ENCODE peak calls at places on chromosomes 2 and 18, in ten cellular contexts. P is neuronal stem cell; J is aorta; R is upper lobe of left lung; W is CD8-positive, alpha-beta memory T cell; L is CD8-positive, alpha-beta T cell; S is adrenal gland; K is PC-9; M is tibial nerve; H is pancreas. I is an unnamed sample.

GRCh38 chr18:2002604-2003003 is 568.7 kb downstream of the METTL4 start:
- DNase-seq in L (no peak), M (no peak), H (no peak), P (peak; percentile 3), W (no peak), J (no peak), R (no peak), S (no peak), K (no peak), I (no peak)

GRCh38 chr18:46148810-46149209 is 44.6 kb downstream of the HAUS1 start:
- DNase-seq in R (no peak), J (no peak), K (peak; percentile 34), H (peak; percentile 4), S (peak; percentile 62), P (peak; percentile 56), M (peak; percentile 76), L (peak; percentile 19), W (peak; percentile 33), I (peak; percentile 61)

GRCh38 chr18:79806976-79807841 is 9.5 kb downstream of the KCNG2 start:
- DNase-seq in L (no peak), P (no peak), J (peak; percentile 67), S (no peak), M (no peak), R (no peak), H (no peak), K (no peak), W (no peak), I (no peak)

GRCh38 chr18:8719192-8719591 is 13.8 kb downstream of the MTCL1 start:
- DNase-seq in P (no peak), M (no peak), K (no peak), J (no peak), H (no peak), L (no peak), S (no peak), R (no peak), W (no peak), I (no peak)

GRCh38 chr2:795245-796041 is 118.2 kb upstream of the TMEM18 start:
- DNase-seq in W (no peak), H (no peak), L (no peak), J (no peak), P (no peak), M (no peak), K (no peak), R (no peak), S (no peak), I (peak; percentile 56)

GRCh38 chr2:139669675-139670074 is 889.5 kb upstream of the NXPH2 start:
- DNase-seq in K (no peak), J (no peak), P (no peak), W (no peak), S (no peak), R (no peak), L (no peak), H (no peak), M (no peak), I (no peak)

GRCh38 chr18:76709659-76710645 is 112.4 kb upstream of the ZNF236 start:
- DNase-seq in J (peak; percentile 87), H (peak; percentile 9), P (peak; percentile 62), M (peak; percentile 74), L (peak; percentile 30), S (peak; percentile 76), K (peak; percentile 27), R (no peak), W (peak; percentile 34), I (peak; percentile 80)

GRCh38 chr2:105394951-105395611 is 3.8 kb downstream of the FHL2 start:
- DNase-seq in W (no peak), K (no peak), M (no peak), R (no peak), S (no peak), P (no peak), H (no peak), L (no peak), J (no peak), I (peak; percentile 56)

DNA sequence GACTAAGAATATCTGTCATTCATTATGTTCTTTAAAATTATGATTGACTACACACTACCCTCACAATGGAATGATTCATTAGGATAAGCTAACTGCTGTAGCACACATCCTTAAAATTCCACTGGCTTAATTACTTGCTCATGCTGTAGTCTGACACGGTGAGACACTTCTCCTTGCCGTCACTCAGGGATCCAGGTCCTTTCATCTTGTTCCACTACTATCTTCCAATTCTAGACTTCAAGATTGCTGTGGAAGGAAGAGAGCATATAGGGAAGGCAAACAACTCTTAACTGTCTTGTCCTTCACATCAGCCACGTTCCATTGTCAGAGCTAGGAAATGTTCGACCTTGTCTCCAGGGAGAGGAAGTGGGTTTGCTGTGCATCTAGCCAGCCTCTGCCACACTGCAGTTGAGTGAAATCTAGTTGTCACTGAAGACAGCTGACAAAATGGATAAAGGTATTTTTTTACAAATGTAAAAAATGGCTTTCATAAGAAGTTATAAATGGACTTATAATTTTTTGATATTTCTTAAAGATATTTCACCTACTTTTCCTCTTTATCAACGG is 30.1 kb downstream of the GREB1L start:
- DNase-seq in H (no peak), P (no peak), J (no peak), S (no peak), W (no peak), R (no peak), M (no peak), K (no peak), L (no peak), I (no peak)
- H3K27ac ChIP-seq in H (no peak overlapping the region), P (peak overlapping the region; percentile 25), J (no peak overlapping the region), S (no peak overlapping the region), W (no peak overlapping the region), R (no peak overlapping the region), M (no peak overlapping the region), K (no peak overlapping the region), L (no peak overlapping the region), I (peak overlapping the region; percentile 22)

GRCh38 chr2:46749042-46749461 is 166.6 kb downstream of the MCFD2 start:
- DNase-seq in R (no peak), W (no peak), M (no peak), H (no peak), L (no peak), S (no peak), J (no peak), P (no peak), K (no peak), I (no peak)
- H3K4me1 ChIP-seq in R (peaks cover 16% of the 10 kb centered on the region), W (peaks cover 12% of the 10 kb centered on the region), M (peaks cover 17% of the 10 kb centered on the region), H (peaks cover 28% of the 10 kb centered on the region), L (peaks cover 7% of the 10 kb centered on the region), S (peaks cover 53% of the 10 kb centered on the region), J (peaks cover 6% of the 10 kb centered on the region), P (peaks cover 3% of the 10 kb centered on the region), K (peaks cover 21% of the 10 kb centered on the region), I (peaks cover 38% of the 10 kb centered on the region)

GRCh38 chr18:70332694-70333093 is 43.8 kb downstream of the SOCS6 start:
- DNase-seq in K (no peak), R (no peak), H (no peak), M (no peak), W (no peak), P (no peak), L (no peak), J (no peak), S (no peak), I (no peak)

GRCh38 chr18:70333316-70333715 is 44.5 kb downstream of the SOCS6 start:
- DNase-seq in H (no peak), W (no peak), S (no peak), R (no peak), M (no peak), P (no peak), K (no peak), J (no peak), L (no peak), I (no peak)

GRCh38 chr18:70334728-70335329 is 46.0 kb downstream of the SOCS6 start:
- DNase-seq in H (no peak), R (no peak), K (no peak), L (no peak), M (no peak), P (no peak), J (no peak), S (no peak), W (no peak), I (no peak)

GRCh38 chr18:70333757-70334156 is 44.9 kb downstream of the SOCS6 start:
- DNase-seq in R (no peak), K (peak; percentile 6), J (no peak), P (no peak), H (no peak), M (no peak), S (no peak), W (no peak), L (no peak), I (no peak)

DNA sequence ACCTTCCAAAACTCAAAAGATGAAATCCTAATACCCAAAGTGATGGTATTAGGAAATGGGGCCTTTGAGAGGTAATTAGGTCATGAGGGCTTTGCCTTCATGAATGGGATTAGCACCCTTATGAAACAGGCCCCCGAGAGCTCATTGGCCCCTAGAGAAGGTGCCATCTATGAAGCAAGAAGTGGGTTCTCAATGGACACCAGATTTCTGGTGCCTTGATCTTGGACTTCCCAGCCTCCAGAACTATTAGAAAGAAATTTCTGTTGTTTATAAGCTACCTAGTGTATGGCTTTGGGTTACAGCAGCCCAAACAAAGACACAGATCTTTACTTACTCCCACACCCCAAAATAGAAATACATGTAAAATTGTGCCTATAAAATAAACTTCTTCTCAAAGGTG is 45.4 kb downstream of the SOCS6 start:
- DNase-seq in R (no peak), K (no peak), J (no peak), H (no peak), S (no peak), L (no peak), M (no peak), P (no peak), W (no peak), I (no peak)
- H3K27ac ChIP-seq in R (peak overlapping the region; percentile 4), K (peak overlapping the region; percentile 95), J (peak overlapping the region; percentile 2), H (no peak overlapping the region), S (peak overlapping the region; percentile 29), L (no peak overlapping the region), M (no peak overlapping the region), P (no peak overlapping the region), W (no peak overlapping the region), I (no peak overlapping the region)

GRCh38 chr2:127636248-127637235 is 9.4 kb upstream of the GPR17 start:
- DNase-seq in H (no peak), S (no peak), L (no peak), K (no peak), M (no peak), P (no peak), R (peak; percentile 69), J (no peak), W (no peak), I (no peak)

GRCh38 chr2:127633556-127634065 is 12.3 kb upstream of the GPR17 start:
- DNase-seq in K (no peak), S (no peak), W (no peak), H (no peak), R (peak; percentile 46), J (no peak), M (no peak), P (no peak), L (no peak), I (no peak)

GRCh38 chr2:127634066-127634617 is 11.8 kb upstream of the GPR17 start:
- DNase-seq in M (no peak), L (no peak), J (no peak), R (peak; percentile 67), H (no peak), S (no peak), K (no peak), P (no peak), W (no peak), I (no peak)

GRCh38 chr2:127635380-127636237 is 10.3 kb upstream of the GPR17 start:
- DNase-seq in L (no peak), J (no peak), H (no peak), K (no peak), W (no peak), R (peak; percentile 68), M (no peak), S (no peak), P (no peak), I (no peak)

DNA sequence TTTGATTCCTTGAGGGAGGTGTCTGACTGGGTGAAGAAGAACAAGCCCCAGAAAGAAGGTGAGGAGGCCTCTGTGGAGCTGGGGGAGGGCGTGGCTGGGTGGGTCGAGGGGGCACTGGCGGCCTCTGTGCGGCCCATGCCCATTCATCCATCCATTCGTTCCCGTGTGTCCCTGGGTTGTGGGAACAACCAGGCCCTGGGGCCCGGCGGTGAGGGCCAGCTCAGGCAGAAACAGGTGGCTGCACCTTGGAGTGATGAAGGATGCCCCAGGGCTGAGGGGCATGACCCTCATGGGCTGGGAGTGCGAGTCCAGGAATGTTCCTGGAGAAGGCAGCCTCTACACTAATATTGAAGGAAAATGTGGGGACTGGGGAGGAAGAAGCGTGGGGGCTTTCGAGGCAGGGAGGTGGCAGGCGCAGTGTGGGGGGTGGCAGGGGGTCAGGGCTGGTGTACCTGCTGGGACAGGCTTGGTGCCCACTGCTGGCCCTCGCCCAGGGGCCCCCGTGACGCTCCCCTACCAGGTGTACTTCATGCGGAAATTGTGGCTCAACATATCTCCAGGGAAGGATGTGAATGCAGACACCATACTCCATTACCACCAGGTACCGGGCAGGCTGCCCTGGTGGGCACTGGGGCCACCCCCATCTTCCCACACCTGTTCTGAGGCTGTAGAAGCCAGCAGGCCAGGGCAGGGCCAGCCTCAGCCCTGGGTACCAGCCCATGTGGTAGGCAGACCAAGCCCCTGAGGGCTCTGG is 11.2 kb upstream of the GPR17 start:
- DNase-seq in H (no peak), J (no peak), W (no peak), S (no peak), M (no peak), R (peak; percentile 78), P (no peak), L (no peak), K (no peak), I (no peak)
- H3K4me1 ChIP-seq in H (no peaks in the 10 kb centered on the region), J (no peaks in the 10 kb centered on the region), W (peaks cover 58% of the 10 kb centered on the region), S (peaks cover 4% of the 10 kb centered on the region), M (peaks cover 35% of the 10 kb centered on the region), R (peaks cover 92% of the 10 kb centered on the region), P (peaks cover 16% of the 10 kb centered on the region), L (peaks cover 77% of the 10 kb centered on the region), K (peaks cover 33% of the 10 kb centered on the region), I (peaks cover 93% of the 10 kb centered on the region)